ENCODE peak calls at places on chromosomes 4 and X, in five cellular contexts. X is mucosa of descending colon, V is lower lobe of right lung, H is MM.1S, T is osteoblast. D is an unnamed sample.

GRCh38 chr4:38948551-38948950 is 80.9 kb downstream of the FAM114A1 start:
- DNase-seq in X (peak; percentile 31), V (no peak), H (no peak), T (no peak), D (no peak)

GRCh38 chr4:136680271-136680670 is 852.0 kb downstream of the PCDH18 start:
- DNase-seq in X (no peak), V (no peak), H (no peak), T (no peak), D (no peak)

GRCh38 chr4:9880411-9881197 is 99.2 kb downstream of the DRD5 start:
- DNase-seq in X (no peak), V (no peak), H (no peak), T (no peak), D (no peak)

GRCh38 chrX:54920610-54921426 is at the start of gene TRO:
- DNase-seq in X (no peak), V (no peak), H (no peak), T (peak; percentile 54), D (no peak)

GRCh38 chr4:103994059-103994458 is 274.3 kb upstream of the TACR3 start:
- DNase-seq in X (no peak), V (no peak), H (peak; percentile 14), T (no peak), D (no peak)

GRCh38 chr4:61520688-61521160 is 320.6 kb downstream of the ADGRL3 start:
- DNase-seq in X (no peak), V (no peak), H (no peak), T (no peak), D (no peak)

GRCh38 chr4:121339824-121340223 is 41.0 kb downstream of the QRFPR start:
- DNase-seq in X (no peak), V (no peak), H (no peak), T (no peak), D (no peak)

GRCh38 chr4:68368566-68369473 is 18.9 kb upstream of the YTHDC1 start:
- DNase-seq in X (no peak), V (no peak), H (no peak), T (no peak), D (no peak)

GRCh38 chr4:18100657-18101056 is 79.1 kb upstream of the LCORL start:
- DNase-seq in X (no peak), V (no peak), H (no peak), T (no peak), D (no peak)

GRCh38 chr4:57098945-57099344 is 11.2 kb downstream of the IGFBP7 start:
- DNase-seq in X (no peak), V (no peak), H (no peak), T (no peak), D (no peak)

GRCh38 chrX:28189011-28189410 is 207.8 kb upstream of the DCAF8L1 start:
- DNase-seq in X (no peak), V (no peak), H (no peak), T (no peak), D (no peak)

GRCh38 chr4:1714303-1715001 is 2.3 kb upstream of the SLBP start:
- DNase-seq in X (no peak), V (no peak), H (peak; percentile 34), T (peak; percentile 64), D (no peak)

GRCh38 chrX:17944833-17945497 is 83.9 kb upstream of the RAI2 start:
- DNase-seq in X (no peak), V (no peak), H (peak; percentile 38), T (no peak), D (no peak)
- TF ChIP-seq CTCF in X (no peak), V (peak; percentile 36), H (peak; percentile 70), T (peak; percentile 45), D (peak; percentile 49)

DNA sequence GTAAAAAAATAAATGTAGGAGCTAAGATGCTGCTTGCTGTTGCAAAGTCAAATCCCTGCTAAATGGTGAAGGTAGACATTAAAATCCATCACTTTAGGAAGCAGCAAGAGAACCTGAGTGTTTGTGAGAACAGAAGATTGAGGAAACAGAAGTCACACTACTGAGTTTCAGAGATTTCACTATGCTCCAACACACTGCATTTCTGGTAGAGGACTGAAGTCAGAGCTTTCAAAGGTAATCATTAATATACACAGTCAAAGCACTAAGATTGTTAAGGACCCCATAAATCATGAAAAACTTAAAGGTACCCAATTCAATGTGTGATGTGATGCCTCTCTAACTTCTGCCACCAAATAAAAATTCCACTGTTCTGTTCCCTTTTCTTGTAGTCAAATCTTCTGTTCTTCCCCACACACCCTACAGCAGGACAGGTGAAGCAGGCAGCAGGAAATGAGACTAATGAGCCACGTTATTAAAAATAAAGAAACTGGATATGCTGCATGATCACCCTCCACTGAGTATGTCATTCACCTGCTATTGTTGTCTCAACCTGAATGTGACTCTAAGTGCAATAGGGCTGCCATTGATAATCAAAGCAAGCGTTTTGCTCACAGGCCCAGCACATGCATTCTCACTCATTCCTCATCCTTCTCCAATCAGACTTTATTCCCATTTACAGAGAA is 28.9 kb upstream of the APELA start:
- DNase-seq in X (no peak), V (no peak), H (no peak), T (no peak), D (no peak)
- H3K4me1 ChIP-seq in X (no peaks in the 10 kb centered on the region), V (no peaks in the 10 kb centered on the region), H (no peaks in the 10 kb centered on the region), T (no peaks in the 10 kb centered on the region), D (no peaks in the 10 kb centered on the region)

GRCh38 chrX:118499295-118499694 is 3.7 kb downstream of the DOCK11 start:
- DNase-seq in X (no peak), V (no peak), H (no peak), T (no peak), D (no peak)
- TF ChIP-seq CTCF in X (no peak), V (no peak), H (no peak), T (no peak), D (no peak)

GRCh38 chr4:118992149-118992548 is 103.5 kb downstream of the SYNPO2 start:
- DNase-seq in X (no peak), V (no peak), H (no peak), T (no peak), D (no peak)
- H3K4me1 ChIP-seq in X (no peaks in the 10 kb centered on the region), V (peaks cover 16% of the 10 kb centered on the region), H (no peaks in the 10 kb centered on the region), T (peaks cover 22% of the 10 kb centered on the region), D (peaks cover 87% of the 10 kb centered on the region)

GRCh38 chr4:7393491-7394183 is 41.1 kb downstream of the PSAPL1 start:
- DNase-seq in X (no peak), V (peak; percentile 18), H (no peak), T (no peak), D (no peak)

GRCh38 chr4:7394184-7394575 is 40.5 kb downstream of the PSAPL1 start:
- DNase-seq in X (no peak), V (no peak), H (no peak), T (no peak), D (no peak)

GRCh38 chr4:7391637-7392437 is 42.9 kb downstream of the PSAPL1 start:
- DNase-seq in X (no peak), V (no peak), H (no peak), T (no peak), D (no peak)

GRCh38 chr4:7390906-7391636 is 43.7 kb downstream of the PSAPL1 start:
- DNase-seq in X (no peak), V (peak; percentile 20), H (no peak), T (no peak), D (no peak)

DNA sequence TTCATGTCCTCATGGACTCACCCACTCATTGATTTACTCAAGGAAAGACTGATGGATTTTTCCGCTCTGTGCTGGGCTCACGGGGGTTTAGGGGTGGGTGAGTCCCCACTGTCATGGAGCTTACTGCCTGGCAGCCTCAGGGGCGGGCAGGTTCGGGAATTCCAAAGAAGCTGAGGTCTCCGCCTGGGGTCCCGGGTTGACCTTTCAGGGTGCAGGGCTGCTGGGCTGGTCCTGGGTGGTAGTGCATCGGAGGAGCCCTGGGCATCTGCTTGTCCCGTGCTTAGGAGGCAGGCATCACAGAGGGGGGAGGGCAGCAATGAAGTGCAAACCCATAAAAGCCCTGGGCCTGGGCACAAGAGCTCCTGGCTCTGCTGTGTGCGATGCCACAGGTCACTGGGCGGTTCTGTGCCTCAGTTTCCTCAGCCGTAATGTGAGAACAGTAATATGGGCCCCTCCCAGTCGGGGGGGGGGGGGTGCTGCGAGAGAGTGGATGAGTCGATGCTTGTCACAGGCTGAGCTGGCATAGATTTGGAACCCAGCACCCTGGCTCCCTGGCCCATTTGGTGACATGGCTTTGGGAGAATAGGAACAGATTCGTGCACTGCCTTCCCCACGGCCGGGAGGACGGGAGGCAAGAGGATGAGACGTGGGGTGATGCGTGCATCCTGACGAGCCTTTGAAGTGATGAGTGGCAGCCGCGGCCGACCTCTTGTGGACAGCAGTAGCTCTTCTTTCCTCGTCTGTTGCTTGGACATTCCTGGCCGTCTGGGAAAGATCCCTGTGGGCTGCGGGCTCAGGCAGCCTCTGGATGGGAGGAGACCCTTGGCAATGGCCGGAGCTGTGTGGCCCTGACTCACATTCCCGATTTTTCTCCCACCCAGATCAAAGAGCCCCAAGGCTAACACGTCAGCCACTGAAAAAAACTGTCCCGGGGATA is 42.0 kb downstream of the PSAPL1 start:
- DNase-seq in X (no peak), V (peak; percentile 41), H (no peak), T (peak; percentile 85), D (peak; percentile 27)
- TF ChIP-seq CTCF in X (no peak), V (no peak), H (no peak), T (peak; percentile 26), D (peak; percentile 37)

GRCh38 chr4:110611968-110612447 is 10.9 kb downstream of the PITX2 start:
- DNase-seq in X (no peak), V (no peak), H (no peak), T (peak; percentile 44), D (no peak)
- H3K4me1 ChIP-seq in X (peaks cover 13% of the 10 kb centered on the region), V (peaks cover 9% of the 10 kb centered on the region), H (no peaks in the 10 kb centered on the region), T (no peaks in the 10 kb centered on the region), D (peaks cover 8% of the 10 kb centered on the region)

D was measured in left ventricle myocardium inferior.